ENCODE peak calls at places on chromosomes 13 and 19, in seven cellular contexts. O, M, Y, T, L, W and A are unnamed samples.

GRCh38 chr13:39835253-39835652 is 179.8 kb downstream of the COG6 start:
- DNase-seq in L (no peak), M (no peak), W (no peak), T (no peak), Y (no peak), O (no peak), A (no peak)

GRCh38 chr13:76035711-76036110 is 399.6 kb downstream of the LMO7 start:
- DNase-seq in W (no peak), L (no peak), Y (no peak), O (no peak), T (no peak), M (no peak), A (no peak)

GRCh38 chr19:1445185-1445931 is 4.6 kb upstream of the APC2 start:
- DNase-seq in W (no peak), O (peak; percentile 72), Y (peak; percentile 59), M (peak; percentile 75), L (peak; percentile 82), T (peak; percentile 41), A (no peak)

GRCh38 chr13:113621046-113621445 is 36.5 kb downstream of the TFDP1 start:
- DNase-seq in Y (no peak), M (no peak), O (no peak), L (peak; percentile 42), T (no peak), W (peak; percentile 41), A (no peak)

GRCh38 chr19:42092350-42092749 is 16.4 kb downstream of the ZNF574 start:
- DNase-seq in M (no peak), O (peak; percentile 64), W (no peak), L (no peak), Y (peak; percentile 36), T (no peak), A (no peak)

GRCh38 chr13:33678906-33679657 is 138.9 kb upstream of the RFC3 start:
- DNase-seq in W (peak; percentile 72), Y (no peak), O (peak; percentile 94), L (peak; percentile 81), M (peak; percentile 38), T (peak; percentile 37), A (no peak)

GRCh38 chr19:34851277-34851804 is 75.4 kb upstream of the ZNF30 start:
- DNase-seq in T (no peak), O (no peak), L (no peak), Y (no peak), M (no peak), W (no peak), A (no peak)

GRCh38 chr19:18802354-18802753 is 11.2 kb upstream of the COMP start:
- DNase-seq in W (no peak), M (no peak), L (no peak), O (no peak), T (no peak), Y (no peak), A (no peak)

GRCh38 chr19:30322641-30323320 is 49.4 kb upstream of the ZNF536 start:
- DNase-seq in Y (no peak), L (no peak), O (no peak), T (no peak), M (no peak), W (no peak), A (no peak)

GRCh38 chr13:61766667-61767058 is 351.0 kb upstream of the PCDH20 start:
- DNase-seq in L (no peak), Y (no peak), T (no peak), M (no peak), W (no peak), O (no peak), A (no peak)

GRCh38 chr19:33492090-33492489 is 29.5 kb downstream of the PEPD start:
- DNase-seq in Y (no peak), O (no peak), T (no peak), M (no peak), L (no peak), W (peak; percentile 24), A (no peak)

GRCh38 chr13:44263920-44264610 is 109.6 kb upstream of the SERP2 start:
- DNase-seq in M (no peak), O (no peak), T (peak; percentile 45), Y (no peak), W (no peak), L (no peak), A (no peak)

GRCh38 chr19:41366089-41366488 is 2.1 kb upstream of the B9D2 start:
- DNase-seq in O (no peak), W (no peak), Y (no peak), L (no peak), T (no peak), M (no peak), A (no peak)

GRCh38 chr13:106561551-106562170 is 6.3 kb downstream of the ARGLU1 start:
- DNase-seq in M (no peak), O (no peak), T (no peak), Y (no peak), W (no peak), L (no peak), A (no peak)

GRCh38 chr19:3784607-3785463 is 1.3 kb downstream of the MATK start:
- DNase-seq in O (no peak), M (no peak), Y (no peak), W (no peak), L (no peak), T (no peak), A (no peak)